ENCODE peak calls at places on chromosomes 4 and X, in eight cellular contexts. One of them, this sample, is unnamed.

GRCh38 chrX:10360121-10360520 is 203.3 kb downstream of the CLCN4 start:
- DNase-seq in left cardiac atrium: peak
- DNase-seq in putamen: peak
- DNase-seq in GM19239: no peak
- DNase-seq in kidney tubule cell: no peak
- DNase-seq in SJSA1: no peak
- DNase-seq in caudate nucleus: peak
- DNase-seq in stimulated activated naive B cell treated with anti-CD40 and anti-IgM and Interleukin-4, amounts not matched to agents 10 μg/mL and 1 μg/mL and 100 μg/mL, for 72 hours: no peak
- DNase-seq in this sample: no peak

GRCh38 chrX:154542723-154543424 is 3.8 kb downstream of the G6PD start:
- DNase-seq in caudate nucleus: peak
- DNase-seq in stimulated activated naive B cell treated with anti-CD40 and anti-IgM and Interleukin-4, amounts not matched to agents 10 μg/mL and 1 μg/mL and 100 μg/mL, for 72 hours: peak
- DNase-seq in left cardiac atrium: no peak
- DNase-seq in SJSA1: no peak
- DNase-seq in putamen: no peak
- DNase-seq in kidney tubule cell: no peak
- DNase-seq in GM19239: no peak
- DNase-seq in this sample: no peak

GRCh38 chrX:42996861-42997260 is 218.9 kb upstream of the PPP1R2C start:
- DNase-seq in GM19239: no peak
- DNase-seq in caudate nucleus: no peak
- DNase-seq in putamen: no peak
- DNase-seq in stimulated activated naive B cell treated with anti-CD40 and anti-IgM and Interleukin-4, amounts not matched to agents 10 μg/mL and 1 μg/mL and 100 μg/mL, for 72 hours: no peak
- DNase-seq in left cardiac atrium: no peak
- DNase-seq in SJSA1: no peak
- DNase-seq in kidney tubule cell: peak
- DNase-seq in this sample: no peak

GRCh38 chr4:161767116-161767515 is 396.7 kb downstream of the FSTL5 start:
- DNase-seq in GM19239: no peak
- DNase-seq in caudate nucleus: no peak
- DNase-seq in SJSA1: no peak
- DNase-seq in putamen: no peak
- DNase-seq in kidney tubule cell: peak
- DNase-seq in left cardiac atrium: no peak
- DNase-seq in stimulated activated naive B cell treated with anti-CD40 and anti-IgM and Interleukin-4, amounts not matched to agents 10 μg/mL and 1 μg/mL and 100 μg/mL, for 72 hours: no peak
- DNase-seq in this sample: no peak

GRCh38 chr4:141339966-141340365 is 119.3 kb downstream of the ZNF330 start:
- DNase-seq in kidney tubule cell: peak
- DNase-seq in GM19239: no peak
- DNase-seq in caudate nucleus: no peak
- DNase-seq in stimulated activated naive B cell treated with anti-CD40 and anti-IgM and Interleukin-4, amounts not matched to agents 10 μg/mL and 1 μg/mL and 100 μg/mL, for 72 hours: no peak
- DNase-seq in SJSA1: peak
- DNase-seq in left cardiac atrium: no peak
- DNase-seq in putamen: no peak
- DNase-seq in this sample: no peak

GRCh38 chr4:72171761-72172160 is 140.0 kb downstream of the NPFFR2 start:
- DNase-seq in caudate nucleus: no peak
- DNase-seq in left cardiac atrium: no peak
- DNase-seq in GM19239: no peak
- DNase-seq in putamen: no peak
- DNase-seq in kidney tubule cell: no peak
- DNase-seq in stimulated activated naive B cell treated with anti-CD40 and anti-IgM and Interleukin-4, amounts not matched to agents 10 μg/mL and 1 μg/mL and 100 μg/mL, for 72 hours: no peak
- DNase-seq in SJSA1: no peak
- DNase-seq in this sample: no peak

GRCh38 chrX:48824066-48824465 is 2.2 kb upstream of the ERAS start:
- DNase-seq in left cardiac atrium: no peak
- DNase-seq in kidney tubule cell: no peak
- DNase-seq in GM19239: no peak
- DNase-seq in stimulated activated naive B cell treated with anti-CD40 and anti-IgM and Interleukin-4, amounts not matched to agents 10 μg/mL and 1 μg/mL and 100 μg/mL, for 72 hours: no peak
- DNase-seq in SJSA1: no peak
- DNase-seq in putamen: no peak
- DNase-seq in caudate nucleus: no peak
- DNase-seq in this sample: no peak

GRCh38 chr4:111666826-111667360 is 478.4 kb upstream of the FAM241A start:
- DNase-seq in caudate nucleus: no peak
- DNase-seq in kidney tubule cell: no peak
- DNase-seq in GM19239: no peak
- DNase-seq in left cardiac atrium: no peak
- DNase-seq in putamen: no peak
- DNase-seq in stimulated activated naive B cell treated with anti-CD40 and anti-IgM and Interleukin-4, amounts not matched to agents 10 μg/mL and 1 μg/mL and 100 μg/mL, for 72 hours: no peak
- DNase-seq in SJSA1: no peak
- DNase-seq in this sample: no peak

GRCh38 chr4:40986375-40986774 is 228.0 kb downstream of the APBB2 start:
- DNase-seq in caudate nucleus: peak
- DNase-seq in stimulated activated naive B cell treated with anti-CD40 and anti-IgM and Interleukin-4, amounts not matched to agents 10 μg/mL and 1 μg/mL and 100 μg/mL, for 72 hours: no peak
- DNase-seq in putamen: peak
- DNase-seq in SJSA1: no peak
- DNase-seq in GM19239: no peak
- DNase-seq in kidney tubule cell: no peak
- DNase-seq in left cardiac atrium: no peak
- DNase-seq in this sample: no peak

GRCh38 chrX:70033348-70033747 is 16.4 kb downstream of the AWAT2 start:
- DNase-seq in GM19239: no peak
- DNase-seq in kidney tubule cell: peak
- DNase-seq in left cardiac atrium: no peak
- DNase-seq in stimulated activated naive B cell treated with anti-CD40 and anti-IgM and Interleukin-4, amounts not matched to agents 10 μg/mL and 1 μg/mL and 100 μg/mL, for 72 hours: no peak
- DNase-seq in caudate nucleus: no peak
- DNase-seq in putamen: no peak
- DNase-seq in SJSA1: no peak
- DNase-seq in this sample: peak

GRCh38 chr4:2829321-2829932 is 14.2 kb upstream of the ADD1 start:
- DNase-seq in kidney tubule cell: no peak
- DNase-seq in stimulated activated naive B cell treated with anti-CD40 and anti-IgM and Interleukin-4, amounts not matched to agents 10 μg/mL and 1 μg/mL and 100 μg/mL, for 72 hours: no peak
- DNase-seq in SJSA1: no peak
- DNase-seq in caudate nucleus: no peak
- DNase-seq in left cardiac atrium: peak
- DNase-seq in putamen: no peak
- DNase-seq in GM19239: no peak
- DNase-seq in this sample: no peak

GRCh38 chrX:37825225-37825842 is 22.0 kb downstream of the DYNLT3 start:
- DNase-seq in SJSA1: peak
- DNase-seq in kidney tubule cell: peak
- DNase-seq in left cardiac atrium: peak
- DNase-seq in caudate nucleus: peak
- DNase-seq in putamen: no peak
- DNase-seq in GM19239: no peak
- DNase-seq in stimulated activated naive B cell treated with anti-CD40 and anti-IgM and Interleukin-4, amounts not matched to agents 10 μg/mL and 1 μg/mL and 100 μg/mL, for 72 hours: peak
- DNase-seq in this sample: no peak

GRCh38 chr4:184529283-184529682 is 54.9 kb upstream of the IRF2 start:
- DNase-seq in SJSA1: peak
- DNase-seq in GM19239: no peak
- DNase-seq in kidney tubule cell: no peak
- DNase-seq in caudate nucleus: no peak
- DNase-seq in left cardiac atrium: no peak
- DNase-seq in putamen: peak
- DNase-seq in stimulated activated naive B cell treated with anti-CD40 and anti-IgM and Interleukin-4, amounts not matched to agents 10 μg/mL and 1 μg/mL and 100 μg/mL, for 72 hours: no peak
- DNase-seq in this sample: no peak

GRCh38 chr4:1010522-1011021 is 854 bp upstream of the FGFRL1 start:
- DNase-seq in kidney tubule cell: peak
- DNase-seq in GM19239: no peak
- DNase-seq in left cardiac atrium: peak
- DNase-seq in caudate nucleus: no peak
- DNase-seq in stimulated activated naive B cell treated with anti-CD40 and anti-IgM and Interleukin-4, amounts not matched to agents 10 μg/mL and 1 μg/mL and 100 μg/mL, for 72 hours: peak
- DNase-seq in SJSA1: peak
- DNase-seq in putamen: no peak
- DNase-seq in this sample: no peak

GRCh38 chr4:169428376-169428775 is 157.6 kb upstream of the SH3RF1 start:
- DNase-seq in putamen: no peak
- DNase-seq in SJSA1: no peak
- DNase-seq in GM19239: no peak
- DNase-seq in left cardiac atrium: no peak
- DNase-seq in caudate nucleus: no peak
- DNase-seq in kidney tubule cell: no peak
- DNase-seq in stimulated activated naive B cell treated with anti-CD40 and anti-IgM and Interleukin-4, amounts not matched to agents 10 μg/mL and 1 μg/mL and 100 μg/mL, for 72 hours: no peak
- DNase-seq in this sample: no peak

GRCh38 chr4:185782523-185782922 is 29.5 kb downstream of the SORBS2 start:
- DNase-seq in putamen: no peak
- DNase-seq in stimulated activated naive B cell treated with anti-CD40 and anti-IgM and Interleukin-4, amounts not matched to agents 10 μg/mL and 1 μg/mL and 100 μg/mL, for 72 hours: no peak
- DNase-seq in kidney tubule cell: peak
- DNase-seq in caudate nucleus: no peak
- DNase-seq in left cardiac atrium: no peak
- DNase-seq in GM19239: no peak
- DNase-seq in SJSA1: peak
- DNase-seq in this sample: peak

GRCh38 chr4:5988086-5988845 is 30.0 kb downstream of the C4orf50 start:
- DNase-seq in kidney tubule cell: no peak
- DNase-seq in caudate nucleus: no peak
- DNase-seq in putamen: no peak
- DNase-seq in SJSA1: no peak
- DNase-seq in GM19239: no peak
- DNase-seq in left cardiac atrium: no peak
- DNase-seq in stimulated activated naive B cell treated with anti-CD40 and anti-IgM and Interleukin-4, amounts not matched to agents 10 μg/mL and 1 μg/mL and 100 μg/mL, for 72 hours: no peak
- DNase-seq in this sample: no peak

GRCh38 chr4:127055349-127055748 is 577.4 kb upstream of the INTU start:
- DNase-seq in left cardiac atrium: no peak
- DNase-seq in putamen: peak
- DNase-seq in caudate nucleus: peak
- DNase-seq in SJSA1: no peak
- DNase-seq in kidney tubule cell: peak
- DNase-seq in GM19239: no peak
- DNase-seq in stimulated activated naive B cell treated with anti-CD40 and anti-IgM and Interleukin-4, amounts not matched to agents 10 μg/mL and 1 μg/mL and 100 μg/mL, for 72 hours: no peak
- DNase-seq in this sample: no peak

GRCh38 chr4:169604131-169604900 is 8.1 kb downstream of the NEK1 start:
- DNase-seq in putamen: no peak
- DNase-seq in kidney tubule cell: peak
- DNase-seq in GM19239: no peak
- DNase-seq in stimulated activated naive B cell treated with anti-CD40 and anti-IgM and Interleukin-4, amounts not matched to agents 10 μg/mL and 1 μg/mL and 100 μg/mL, for 72 hours: no peak
- DNase-seq in SJSA1: peak
- DNase-seq in left cardiac atrium: no peak
- DNase-seq in caudate nucleus: no peak
- DNase-seq in this sample: no peak

GRCh38 chrX:13188731-13189309 is 131.0 kb downstream of the ATXN3L start:
- DNase-seq in kidney tubule cell: no peak
- DNase-seq in SJSA1: no peak
- DNase-seq in GM19239: no peak
- DNase-seq in left cardiac atrium: no peak
- DNase-seq in caudate nucleus: no peak
- DNase-seq in stimulated activated naive B cell treated with anti-CD40 and anti-IgM and Interleukin-4, amounts not matched to agents 10 μg/mL and 1 μg/mL and 100 μg/mL, for 72 hours: no peak
- DNase-seq in putamen: no peak
- DNase-seq in this sample: no peak

GRCh38 chr4:151691639-151692442 is 69.0 kb downstream of the GATB start:
- DNase-seq in caudate nucleus: no peak
- DNase-seq in kidney tubule cell: no peak
- DNase-seq in SJSA1: no peak
- DNase-seq in GM19239: no peak
- DNase-seq in stimulated activated naive B cell treated with anti-CD40 and anti-IgM and Interleukin-4, amounts not matched to agents 10 μg/mL and 1 μg/mL and 100 μg/mL, for 72 hours: no peak
- DNase-seq in putamen: no peak
- DNase-seq in left cardiac atrium: no peak
- DNase-seq in this sample: no peak

GRCh38 chrX:12975999-12976558 is 1.2 kb downstream of the TMSB4X start:
- DNase-seq in caudate nucleus: peak
- DNase-seq in left cardiac atrium: peak
- DNase-seq in putamen: no peak
- DNase-seq in SJSA1: peak
- DNase-seq in stimulated activated naive B cell treated with anti-CD40 and anti-IgM and Interleukin-4, amounts not matched to agents 10 μg/mL and 1 μg/mL and 100 μg/mL, for 72 hours: no peak
- DNase-seq in GM19239: no peak
- DNase-seq in kidney tubule cell: peak
- DNase-seq in this sample: no peak

GRCh38 chr4:174764105-174764729 is 64.8 kb downstream of the GLRA3 start:
- DNase-seq in GM19239: peak
- DNase-seq in putamen: peak
- DNase-seq in caudate nucleus: no peak
- DNase-seq in kidney tubule cell: peak
- DNase-seq in left cardiac atrium: no peak
- DNase-seq in SJSA1: peak
- DNase-seq in stimulated activated naive B cell treated with anti-CD40 and anti-IgM and Interleukin-4, amounts not matched to agents 10 μg/mL and 1 μg/mL and 100 μg/mL, for 72 hours: no peak
- DNase-seq in this sample: peak

GRCh38 chr4:10185518-10186227 is 69.1 kb upstream of the WDR1 start:
- DNase-seq in SJSA1: no peak
- DNase-seq in GM19239: no peak
- DNase-seq in kidney tubule cell: no peak
- DNase-seq in caudate nucleus: no peak
- DNase-seq in stimulated activated naive B cell treated with anti-CD40 and anti-IgM and Interleukin-4, amounts not matched to agents 10 μg/mL and 1 μg/mL and 100 μg/mL, for 72 hours: no peak
- DNase-seq in left cardiac atrium: peak
- DNase-seq in putamen: no peak
- DNase-seq in this sample: no peak

GRCh38 chr4:81493895-81494490 is 22.3 kb upstream of the RASGEF1B start:
- DNase-seq in kidney tubule cell: peak
- DNase-seq in GM19239: no peak
- DNase-seq in stimulated activated naive B cell treated with anti-CD40 and anti-IgM and Interleukin-4, amounts not matched to agents 10 μg/mL and 1 μg/mL and 100 μg/mL, for 72 hours: no peak
- DNase-seq in putamen: no peak
- DNase-seq in SJSA1: no peak
- DNase-seq in left cardiac atrium: no peak
- DNase-seq in caudate nucleus: no peak
- DNase-seq in this sample: no peak

GRCh38 chrX:8987672-8988250 is 46.2 kb downstream of the FAM9B start:
- DNase-seq in putamen: no peak
- DNase-seq in SJSA1: no peak
- DNase-seq in left cardiac atrium: no peak
- DNase-seq in stimulated activated naive B cell treated with anti-CD40 and anti-IgM and Interleukin-4, amounts not matched to agents 10 μg/mL and 1 μg/mL and 100 μg/mL, for 72 hours: no peak
- DNase-seq in GM19239: no peak
- DNase-seq in kidney tubule cell: no peak
- DNase-seq in caudate nucleus: no peak
- DNase-seq in this sample: peak

GRCh38 chr4:163473130-163473529 is 424 bp downstream of the TKTL2 start:
- DNase-seq in GM19239: no peak
- DNase-seq in stimulated activated naive B cell treated with anti-CD40 and anti-IgM and Interleukin-4, amounts not matched to agents 10 μg/mL and 1 μg/mL and 100 μg/mL, for 72 hours: no peak
- DNase-seq in putamen: no peak
- DNase-seq in SJSA1: no peak
- DNase-seq in caudate nucleus: no peak
- DNase-seq in left cardiac atrium: no peak
- DNase-seq in kidney tubule cell: no peak
- DNase-seq in this sample: no peak

GRCh38 chr4:175947117-175947722 is 118.4 kb upstream of the WDR17 start:
- DNase-seq in kidney tubule cell: peak
- DNase-seq in GM19239: no peak
- DNase-seq in SJSA1: no peak
- DNase-seq in caudate nucleus: no peak
- DNase-seq in left cardiac atrium: no peak
- DNase-seq in stimulated activated naive B cell treated with anti-CD40 and anti-IgM and Interleukin-4, amounts not matched to agents 10 μg/mL and 1 μg/mL and 100 μg/mL, for 72 hours: no peak
- DNase-seq in putamen: no peak
- DNase-seq in this sample: no peak